ENCODE peak calls at places on chromosomes 3 and 15, in four cellular contexts. W, L, F and S are unnamed samples. For H3K4me1, the result is how much of the 10 kb centered on the place peaks cover.

GRCh38 chr3:115488410-115488809 is 134.9 kb upstream of the GAP43 start:
- DNase-seq in W (no peak), L (no peak), F (no peak), S (no peak)

GRCh38 chr3:140857993-140858392 is 83.6 kb upstream of the SLC25A36 start:
- DNase-seq in W (no peak), L (no peak), F (no peak), S (no peak)

GRCh38 chr3:115832265-115832664 is 209.0 kb downstream of the GAP43 start:
- DNase-seq in W (no peak), L (no peak), F (no peak), S (no peak)

GRCh38 chr15:101167791-101168462 is 83.9 kb downstream of the CHSY1 start:
- DNase-seq in W (peak), L (peak), F (peak), S (peak)

GRCh38 chr3:36677331-36678007 is 86.9 kb downstream of the DCLK3 start:
- DNase-seq in W (peak), L (peak), F (no peak), S (no peak)

GRCh38 chr3:71752911-71753715 is 542 bp upstream of the GPR27 start:
- DNase-seq in W (no peak), L (no peak), F (no peak), S (no peak)

GRCh38 chr15:40871749-40872617 is 2.1 kb downstream of the RHOV start:
- DNase-seq in W (no peak), L (no peak), F (no peak), S (no peak)

GRCh38 chr3:71724584-71725278 is 471 bp downstream of the EIF4E3 start:
- DNase-seq in W (no peak), L (peak), F (no peak), S (peak)

GRCh38 chr3:15535757-15536156 is 14.3 kb upstream of the COLQ start:
- DNase-seq in W (peak), L (peak), F (no peak), S (no peak)

GRCh38 chr15:63826513-63826912 is 7.2 kb downstream of the HERC1 start:
- DNase-seq in W (peak), L (peak), F (no peak), S (no peak)

GRCh38 chr15:57217716-57218598 is 158.3 kb upstream of the CGNL1 start:
- DNase-seq in W (no peak), L (peak), F (no peak), S (no peak)

GRCh38 chr3:185401319-185401955 is 38.5 kb downstream of the MAP3K13 start:
- DNase-seq in W (peak), L (no peak), F (no peak), S (no peak)

DNA sequence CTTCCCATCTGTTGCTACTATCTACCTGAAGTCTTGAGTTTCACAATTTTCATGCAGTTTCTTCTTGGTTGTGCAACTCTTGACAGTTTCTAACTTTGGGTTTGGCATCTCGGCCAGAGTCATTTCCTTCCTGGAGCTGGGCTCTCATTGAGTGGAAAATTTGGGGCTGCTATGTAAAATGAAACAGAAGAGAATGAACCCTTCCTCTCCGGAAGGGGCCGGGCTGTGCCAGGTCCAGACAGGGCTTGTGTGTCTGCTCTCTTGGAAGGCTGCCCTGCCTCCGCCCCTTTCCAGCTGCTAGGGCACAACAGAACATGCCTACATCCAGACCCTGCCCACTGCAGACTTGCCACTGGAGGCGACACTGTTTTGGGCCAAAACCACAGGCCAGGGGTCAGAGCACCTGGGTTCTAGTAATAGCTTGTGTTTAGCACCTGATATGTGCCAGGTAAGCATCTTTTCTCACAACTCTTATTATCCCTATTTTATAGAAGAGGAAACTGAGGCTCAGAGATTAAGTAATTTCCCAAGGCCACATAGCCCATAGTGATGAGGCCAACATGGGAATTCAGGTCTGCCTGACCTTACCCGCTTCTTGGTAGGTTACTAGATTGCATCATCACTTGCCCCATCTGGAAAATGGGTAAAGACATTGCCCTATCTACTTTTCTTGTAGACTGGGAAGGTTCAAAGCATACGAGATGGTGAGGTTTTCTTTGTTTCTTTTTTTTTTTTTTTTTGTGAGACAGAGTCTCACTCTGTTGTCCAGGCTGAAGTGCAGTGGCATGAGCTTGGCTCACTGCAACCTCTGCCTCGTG is 25.0 kb downstream of the IRAK2 start:
- DNase-seq in W (peak), L (peak), F (peak), S (peak)
- H3K4me1 ChIP-seq in W (under half), L (under half), F (half or more), S (half or more)

GRCh38 chr3:37923576-37923926 is 61.9 kb downstream of the CTDSPL start:
- DNase-seq in W (no peak), L (no peak), F (no peak), S (no peak)

GRCh38 chr3:37924453-37924852 is 62.8 kb downstream of the CTDSPL start:
- DNase-seq in W (peak), L (peak), F (no peak), S (no peak)

GRCh38 chr3:37922721-37923575 is 61.3 kb downstream of the CTDSPL start:
- DNase-seq in W (peak), L (peak), F (no peak), S (peak)

GRCh38 chr3:37926611-37927010 is 64.0 kb upstream of the VILL start:
- DNase-seq in W (no peak), L (no peak), F (no peak), S (no peak)

DNA sequence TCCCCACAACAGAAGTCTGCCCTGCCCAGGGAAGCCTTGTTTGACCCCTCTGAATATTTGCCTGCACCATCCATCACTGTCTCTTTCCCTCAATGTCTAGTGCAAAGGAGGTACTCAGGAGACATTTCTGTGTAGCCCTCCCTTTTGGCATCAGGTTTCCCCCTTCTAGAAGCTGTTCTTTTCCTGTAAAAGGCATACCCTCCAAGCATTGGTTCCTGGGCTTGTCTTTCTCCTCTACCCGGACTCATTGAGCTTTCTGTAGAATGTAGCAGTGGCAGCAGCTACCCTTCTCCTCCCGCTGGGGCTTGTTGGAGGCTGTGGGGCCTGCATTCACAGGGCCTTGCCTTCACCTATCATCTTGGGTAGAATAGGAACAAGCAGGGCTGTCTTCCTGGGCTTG is 63.5 kb downstream of the CTDSPL start:
- DNase-seq in W (no peak), L (no peak), F (no peak), S (no peak)
- H3K4me1 ChIP-seq in W (under half), L (under half), F (under half), S (under half)

GRCh38 chr15:78208341-78208844 is 26.0 kb downstream of the ACSBG1 start:
- DNase-seq in W (no peak), L (no peak), F (no peak), S (no peak)
- H3K4me1 ChIP-seq in W (under half), L (under half), F (under half), S (under half)

DNA sequence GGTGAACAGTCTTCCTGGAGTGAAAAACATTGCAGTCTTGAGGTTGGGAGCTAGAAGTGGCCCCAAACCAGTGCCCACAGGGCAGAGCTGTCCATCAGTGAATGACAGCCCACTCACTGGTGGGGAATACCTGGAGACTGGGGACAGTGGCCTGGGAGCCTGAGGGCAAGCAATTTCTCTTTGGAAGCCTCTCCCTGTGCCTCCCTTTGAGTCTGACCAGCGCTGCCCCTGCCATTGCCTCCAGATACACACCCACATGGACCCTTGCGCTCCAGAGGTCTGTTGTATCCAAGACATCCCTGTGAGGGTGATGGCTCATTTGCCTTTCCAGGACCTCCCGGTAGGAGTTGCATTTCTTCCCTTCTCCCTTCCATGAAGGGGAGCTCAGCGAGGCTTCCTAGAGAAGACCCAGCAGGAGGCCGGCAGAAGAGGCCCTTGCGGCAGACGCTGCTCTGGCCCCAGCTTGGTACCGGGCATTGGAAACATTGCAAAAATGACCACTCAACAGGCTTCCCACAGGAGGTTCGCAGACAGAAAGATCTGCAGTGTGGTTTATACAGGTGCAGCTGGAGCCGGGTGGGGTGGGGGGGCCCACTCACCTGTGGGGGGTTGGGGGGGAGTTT is 38.5 kb downstream of the KLF13 start:
- DNase-seq in W (no peak), L (no peak), F (no peak), S (no peak)
- H3K4me1 ChIP-seq in W (under half), L (under half), F (under half), S (half or more)

DNA sequence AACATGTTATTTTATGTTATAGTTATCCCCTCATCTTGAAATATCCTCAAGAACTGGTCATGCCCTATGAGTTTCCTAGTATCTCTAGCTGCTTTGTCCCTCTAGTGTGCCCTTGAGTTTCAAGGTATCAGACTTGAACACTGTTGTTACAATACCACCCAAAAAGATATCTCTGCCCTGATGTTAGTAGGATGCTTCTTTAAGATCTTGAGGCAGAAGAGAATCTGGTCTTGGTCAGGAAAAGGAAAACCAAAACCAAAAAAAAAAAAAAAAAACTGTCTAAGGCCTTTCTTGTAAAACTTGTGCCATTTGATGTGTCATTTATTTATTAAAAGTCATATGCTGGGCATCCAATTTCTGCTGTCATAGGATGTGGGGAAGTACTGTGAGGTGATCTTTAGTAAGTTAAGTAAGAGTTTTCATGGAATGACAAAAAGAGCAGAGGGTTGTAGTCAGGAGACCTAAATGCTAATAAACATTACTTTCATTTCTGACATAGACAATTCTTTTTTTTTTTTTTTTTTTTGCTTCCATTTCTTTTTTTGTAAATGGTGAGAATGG is 229.7 kb downstream of the NECTIN3 start:
- DNase-seq in W (peak), L (peak), F (no peak), S (no peak)
- H3K4me1 ChIP-seq in W (under half), L (under half), F (under half), S (under half)

DNA sequence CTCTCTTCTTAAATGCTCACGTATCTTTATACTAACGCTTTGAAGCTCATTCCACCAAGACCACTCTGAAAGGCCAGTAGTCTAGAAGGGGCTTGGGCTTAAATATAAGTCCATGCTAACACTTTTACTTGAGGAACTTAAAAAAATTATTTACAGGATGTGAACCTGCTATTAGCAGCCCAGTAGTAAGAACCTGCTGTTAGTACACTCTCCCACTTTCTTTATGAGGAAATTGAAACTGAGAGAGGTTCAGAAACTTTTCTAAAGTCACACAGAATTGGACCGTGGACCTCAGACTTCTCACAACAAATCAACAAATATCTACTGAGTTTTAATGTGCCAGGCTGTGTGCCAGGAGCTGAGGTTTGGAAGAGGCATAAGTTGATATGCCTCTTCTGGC is 53.4 kb downstream of the SYNPR start:
- DNase-seq in W (no peak), L (no peak), F (no peak), S (no peak)
- H3K4me1 ChIP-seq in W (under half), L (under half), F (under half), S (under half)

DNA sequence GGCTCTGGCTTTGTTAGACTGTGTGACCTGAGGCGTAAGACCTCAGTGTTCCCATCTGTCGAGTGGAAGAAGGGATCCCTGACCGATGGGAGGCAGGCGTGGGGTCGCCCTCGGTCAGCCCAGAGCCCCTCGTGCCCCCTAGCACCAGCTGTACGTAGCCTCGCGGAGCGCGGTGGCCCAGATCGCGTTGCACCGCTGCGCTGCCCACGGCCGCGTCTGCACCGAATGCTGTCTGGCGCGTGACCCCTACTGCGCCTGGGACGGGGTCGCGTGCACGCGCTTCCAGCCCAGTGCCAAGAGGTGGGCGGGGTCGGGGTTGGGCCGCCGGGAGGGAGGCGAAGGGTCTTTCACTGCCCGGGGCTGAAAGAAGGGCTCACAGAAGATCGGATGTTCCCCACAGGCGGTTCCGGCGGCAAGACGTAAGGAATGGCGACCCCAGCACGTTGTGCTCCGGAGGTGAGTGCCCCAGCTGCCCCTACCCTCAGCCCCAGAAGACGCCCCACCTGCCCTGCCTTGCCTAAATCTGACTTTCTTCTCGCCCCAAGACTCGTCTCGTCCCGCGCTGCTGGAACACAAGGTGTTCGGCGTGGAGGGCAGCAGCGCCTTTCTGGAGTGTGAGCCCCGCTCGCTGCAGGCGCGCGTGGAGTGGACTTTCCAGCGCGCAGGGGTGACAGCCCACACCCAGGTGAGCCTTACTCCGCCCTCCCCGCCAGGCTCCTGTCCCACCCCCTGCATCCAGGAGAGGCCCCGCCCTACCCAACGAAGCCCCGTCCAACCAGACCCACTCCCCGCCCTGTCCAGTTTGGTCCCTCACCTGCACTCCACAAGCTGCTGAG is 3.5 kb upstream of the LSMEM2 start:
- DNase-seq in W (no peak), L (no peak), F (no peak), S (no peak)
- H3K4me1 ChIP-seq in W (under half), L (under half), F (under half), S (under half)

DNA sequence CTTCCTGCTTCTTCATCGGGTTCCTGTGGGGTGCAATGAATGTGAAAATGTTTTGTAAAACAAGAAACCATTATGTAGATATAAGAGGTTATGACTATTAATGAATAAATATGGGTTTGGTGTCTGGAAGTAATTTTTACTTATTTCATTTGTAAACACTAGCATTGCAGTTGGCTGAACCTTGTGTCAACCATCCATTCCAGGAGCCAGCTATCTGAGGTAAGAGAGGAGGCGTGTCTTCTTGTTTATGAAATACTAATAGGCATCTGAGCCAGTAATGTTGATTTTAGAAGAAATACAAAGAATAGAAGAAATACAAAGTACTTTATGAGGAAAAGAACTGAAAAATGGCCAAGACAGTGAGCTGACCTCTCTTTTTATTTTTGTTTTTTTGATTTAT is 187.5 kb downstream of the LPP start:
- DNase-seq in W (no peak), L (no peak), F (no peak), S (no peak)
- H3K4me1 ChIP-seq in W (under half), L (under half), F (under half), S (under half)